ENCODE peak calls at places on chromosomes 11 and 22, in nine cellular contexts. P is tibial nerve, H is type B pancreatic cell, Z is uterus, J is HCT116, L is fibroblast of lung, G is osteocyte, M is fibroblast of pulmonary artery, F is kidney. E is an unnamed sample.

GRCh38 chr11:119518746-119519382 is 95.9 kb upstream of the THY1 start:
- DNase-seq in G (no peak), L (peak), P (no peak), J (no peak), F (peak), Z (no peak), M (peak), H (no peak), E (peak)

GRCh38 chr22:23752750-23753149 is 1.5 kb downstream of the VPREB3 start:
- DNase-seq in L (no peak), M (no peak), H (no peak), G (no peak), Z (no peak), F (no peak), J (no peak), P (no peak), E (no peak)

GRCh38 chr11:2696461-2696860 is 3.3 kb downstream of the KCNQ1OT1 start:
- DNase-seq in H (no peak), F (no peak), L (no peak), G (no peak), P (no peak), J (no peak), M (no peak), Z (no peak), E (no peak)

GRCh38 chr11:60925685-60926267 is 1.5 kb downstream of the TMEM132A start:
- DNase-seq in M (peak), J (no peak), L (no peak), F (no peak), H (no peak), P (no peak), Z (no peak), G (no peak), E (peak)

GRCh38 chr11:1339066-1339675 is 29.7 kb upstream of the TOLLIP start:
- DNase-seq in Z (no peak), L (peak), M (no peak), P (no peak), H (no peak), J (no peak), F (no peak), G (no peak), E (no peak)

GRCh38 chr11:14423633-14424032 is 64.7 kb upstream of the RRAS2 start:
- DNase-seq in P (no peak), Z (no peak), J (no peak), L (peak), G (no peak), M (peak), H (no peak), F (no peak), E (peak)

GRCh38 chr11:128406365-128406706 is 181.0 kb downstream of the ETS1 start:
- DNase-seq in M (no peak), H (no peak), G (no peak), J (no peak), Z (no peak), F (no peak), P (no peak), L (no peak), E (peak)

GRCh38 chr11:76995177-76995576 is 39.0 kb upstream of the B3GNT6 start:
- DNase-seq in F (no peak), Z (no peak), H (no peak), J (no peak), M (no peak), L (no peak), P (no peak), G (no peak), E (no peak)

GRCh38 chr22:17772963-17773605 is 1.2 kb downstream of the BID start:
- DNase-seq in L (no peak), G (no peak), J (no peak), F (peak), M (no peak), Z (no peak), H (no peak), P (no peak), E (peak)

GRCh38 chr11:69902337-69902736 is 83.1 kb upstream of the FGF3 start:
- DNase-seq in P (no peak), L (no peak), J (no peak), Z (no peak), M (no peak), G (no peak), F (peak), H (no peak), E (no peak)

DNA sequence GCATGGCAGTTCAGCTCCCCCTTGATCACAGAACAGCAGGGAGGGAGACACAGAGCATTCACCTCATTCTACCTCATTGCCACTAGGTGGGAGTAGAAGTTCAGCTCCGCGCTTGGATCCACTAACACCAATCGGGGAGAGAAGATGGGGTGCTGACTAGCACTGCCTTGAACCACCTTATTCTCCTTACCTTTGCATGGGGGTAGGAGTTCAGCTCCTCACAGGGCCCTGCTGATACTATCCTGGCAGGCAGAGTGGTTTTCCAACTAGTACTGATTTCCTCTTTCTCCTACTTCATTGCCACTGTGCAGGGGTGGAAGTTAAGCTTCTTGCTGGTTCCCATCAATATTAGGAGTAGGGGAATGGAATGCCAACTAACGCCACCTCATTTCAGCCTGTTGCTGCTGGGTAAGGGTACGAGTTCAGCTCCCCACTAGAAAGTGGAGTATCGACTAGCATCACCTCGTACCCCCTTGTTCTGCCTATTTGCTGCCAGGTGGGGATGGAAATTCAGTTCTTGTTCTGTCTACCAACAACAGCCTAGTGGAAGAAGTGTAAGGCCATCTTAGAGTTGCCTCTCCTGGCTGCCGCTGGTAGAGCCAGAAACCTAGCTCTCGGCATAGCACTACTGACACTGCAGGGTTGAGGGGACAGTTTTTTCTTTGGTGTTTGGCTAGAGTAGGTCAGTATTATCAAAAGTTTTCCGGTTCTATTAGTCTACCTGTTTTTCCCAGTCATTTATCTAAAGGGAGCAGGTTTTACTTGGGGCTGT is 550.9 kb upstream of the CCDC90B start:
- DNase-seq in M (peak), F (no peak), P (peak), J (peak), Z (peak), H (no peak), L (peak), G (no peak), E (peak)
- TF ChIP-seq CTCF in M (peak), F (peak), P (peak), J (peak), Z (no peak), H (peak), L (peak), G (peak), E (peak)

DNA sequence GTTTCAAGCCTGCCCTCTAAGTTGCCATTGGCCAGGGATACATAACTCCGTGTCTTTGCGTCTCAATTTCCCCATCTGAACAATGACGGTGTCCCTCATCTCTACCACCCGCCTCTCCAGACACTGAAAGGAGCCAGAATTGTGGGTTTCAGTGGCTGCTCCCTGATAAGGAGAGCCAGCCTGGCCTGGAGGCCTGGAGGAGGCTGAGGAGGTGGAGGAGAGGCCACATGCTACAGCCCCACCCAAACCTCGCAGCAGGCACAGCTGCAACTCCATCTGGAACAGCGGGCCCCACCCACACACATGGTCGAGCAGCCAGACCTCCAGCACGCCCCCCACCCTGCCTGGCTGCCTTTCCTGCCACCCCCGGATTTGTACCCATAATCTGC is 34.4 kb upstream of the CD82 start:
- DNase-seq in F (no peak), H (no peak), G (no peak), Z (no peak), P (no peak), L (no peak), J (no peak), M (no peak), E (no peak)
- TF ChIP-seq CTCF in F (no peak), H (no peak), G (no peak), Z (no peak), P (no peak), L (no peak), J (no peak), M (no peak), E (no peak)

DNA sequence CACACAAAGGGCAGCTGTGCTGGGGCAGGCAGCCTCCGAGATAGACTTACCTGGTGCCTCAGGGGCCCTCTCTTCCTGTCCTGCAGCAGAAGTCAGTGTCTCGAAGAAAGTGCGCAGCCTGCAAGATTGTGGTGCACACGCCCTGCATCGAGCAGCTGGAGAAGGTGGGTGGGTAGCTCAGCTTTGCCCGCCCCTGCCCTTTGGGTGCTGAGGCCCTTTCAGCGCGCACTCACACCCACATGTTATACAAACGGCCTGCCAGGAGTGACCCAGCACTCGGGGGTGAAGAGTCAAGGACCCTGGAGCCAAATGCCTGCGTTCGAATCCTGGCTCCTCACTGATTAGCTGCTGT is 13.6 kb upstream of the MDK start:
- DNase-seq in G (no peak), H (no peak), Z (no peak), L (no peak), J (no peak), M (no peak), P (no peak), F (no peak), E (no peak)
- TF ChIP-seq CTCF in G (peak), H (peak), Z (no peak), L (no peak), J (no peak), M (no peak), P (peak), F (no peak), E (no peak)

GRCh38 chr22:41932353-41932752 is 5.7 kb upstream of the TNFRSF13C start:
- DNase-seq in H (no peak), G (no peak), M (no peak), L (no peak), J (no peak), P (no peak), Z (no peak), F (no peak), E (no peak)
- TF ChIP-seq CTCF in H (no peak), G (no peak), M (no peak), L (no peak), J (no peak), P (no peak), Z (no peak), F (no peak), E (no peak)

GRCh38 chr11:8354622-8355417 is 91.1 kb upstream of the LMO1 start:
- DNase-seq in G (no peak), P (no peak), L (no peak), M (no peak), F (peak), H (no peak), Z (no peak), J (no peak), E (peak)
- TF ChIP-seq CTCF in G (no peak), P (no peak), L (no peak), M (no peak), F (no peak), H (no peak), Z (no peak), J (no peak), E (peak)

GRCh38 chr22:19085233-19086043 is 36.8 kb downstream of the DGCR2 start:
- DNase-seq in F (no peak), L (peak), J (no peak), H (no peak), Z (no peak), M (peak), G (no peak), P (no peak), E (peak)
- TF ChIP-seq CTCF in F (no peak), L (peak), J (peak), H (peak), Z (no peak), M (peak), G (peak), P (no peak), E (peak)

GRCh38 chr11:57761301-57762234 is at the start of gene CTNND1:
- DNase-seq in Z (peak), F (peak), P (peak), L (peak), J (peak), H (peak), G (peak), M (peak), E (peak)
- TF ChIP-seq CTCF in Z (no peak), F (no peak), P (peak), L (no peak), J (no peak), H (peak), G (no peak), M (no peak), E (peak)

DNA sequence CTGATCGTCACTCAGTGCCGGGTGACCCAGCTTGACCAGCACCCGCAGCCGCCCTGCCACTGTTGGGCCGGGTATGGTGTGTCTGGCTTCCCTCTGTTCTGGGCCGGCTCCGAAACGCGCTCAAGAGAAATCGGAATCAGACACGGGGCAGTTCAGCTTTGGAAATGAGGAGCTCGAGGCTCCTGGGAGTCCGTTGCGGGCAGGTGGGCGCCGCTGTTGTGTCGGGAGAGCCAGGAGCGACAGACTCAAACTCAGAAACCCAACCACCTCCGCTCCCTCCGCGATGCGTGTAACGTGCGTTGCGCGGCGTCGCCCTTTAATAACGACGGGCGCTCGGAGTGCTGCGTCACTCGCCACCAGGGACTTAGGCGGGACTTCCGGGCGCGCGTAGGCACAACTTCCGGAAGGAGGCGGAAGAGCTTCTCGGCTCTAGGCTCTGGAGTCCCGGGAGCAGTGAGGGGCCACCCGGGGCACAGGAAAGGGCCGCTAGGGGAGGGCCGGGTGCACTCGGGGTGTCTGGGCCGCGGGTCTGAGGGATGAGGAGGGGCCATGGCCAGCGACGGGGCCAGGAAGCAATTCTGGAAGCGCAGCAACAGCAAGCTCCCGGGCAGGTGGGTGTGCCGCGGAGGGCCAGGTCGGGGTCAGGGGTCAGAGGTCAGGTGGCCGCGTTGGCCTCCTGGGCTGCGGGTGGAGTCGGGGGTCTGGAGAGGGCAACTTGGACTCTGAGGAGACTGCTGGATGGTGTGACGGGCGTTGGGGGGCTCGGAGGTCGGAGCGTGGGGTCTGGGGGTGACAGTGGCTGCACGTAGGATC is at the start of gene TBC1D22A:
- DNase-seq in P (peak), F (peak), Z (peak), J (peak), G (peak), L (peak), M (peak), H (peak), E (peak)
- TF ChIP-seq CTCF in P (peak), F (no peak), Z (no peak), J (no peak), G (no peak), L (no peak), M (no peak), H (no peak), E (peak)